ENCODE peak calls at places on chromosome 16, in six cellular contexts. I is activated gamma-delta T cell, H is EL, X is AG04450, V is neural progenitor cell, J is NCI-H345. L is an unnamed sample.
A peak's percentile ranks its signal among the peaks of the same experiment; 100 is the strongest.

GRCh38 chr16:31136287-31136662 is 748 bp upstream of the PRSS8 start:
- DNase-seq in I (no peak), H (no peak), X (no peak), V (no peak), J (no peak), L (no peak)

GRCh38 chr16:11716330-11716729 is 26.3 kb downstream of the TXNDC11 start:
- DNase-seq in I (no peak), H (no peak), X (no peak), V (no peak), J (no peak), L (no peak)

GRCh38 chr16:55640714-55641327 is 15.0 kb upstream of the SLC6A2 start:
- DNase-seq in I (no peak), H (no peak), X (no peak), V (no peak), J (no peak), L (no peak)

GRCh38 chr16:88602091-88602490 is 31.9 kb downstream of the ZC3H18 start:
- DNase-seq in I (no peak), H (no peak), X (no peak), V (no peak), J (no peak), L (no peak)

GRCh38 chr16:2827831-2828520 is 2.1 kb upstream of the ZG16B start:
- DNase-seq in I (no peak), H (no peak), X (no peak), V (peak; percentile 45), J (no peak), L (no peak)

GRCh38 chr16:7343271-7343670 is 10.6 kb downstream of the RBFOX1 start:
- DNase-seq in I (no peak), H (no peak), X (no peak), V (no peak), J (no peak), L (no peak)

GRCh38 chr16:73048292-73049050 is 543 bp upstream of the ZFHX3 start:
- DNase-seq in I (no peak), H (peak; percentile 54), X (no peak), V (peak; percentile 86), J (no peak), L (no peak)

GRCh38 chr16:67528222-67528869 is at the start of gene RIPOR1:
- DNase-seq in I (peak; percentile 38), H (peak; percentile 53), X (no peak), V (peak; percentile 80), J (peak; percentile 19), L (peak; percentile 22)

GRCh38 chr16:55678061-55678935 is 22.5 kb downstream of the SLC6A2 start:
- DNase-seq in I (no peak), H (no peak), X (no peak), V (no peak), J (no peak), L (no peak)

GRCh38 chr16:56603589-56603988 is 4.8 kb upstream of the MT2A start:
- DNase-seq in I (no peak), H (peak; percentile 42), X (no peak), V (peak; percentile 54), J (peak; percentile 40), L (peak; percentile 43)

GRCh38 chr16:12881182-12881581 is 20.2 kb upstream of the SHISA9 start:
- DNase-seq in I (no peak), H (no peak), X (no peak), V (no peak), J (no peak), L (no peak)

GRCh38 chr16:71794943-71795342 is 13.7 kb downstream of the AP1G1 start:
- DNase-seq in I (no peak), H (no peak), X (no peak), V (no peak), J (no peak), L (no peak)

GRCh38 chr16:20300312-20301097 is 26.8 kb downstream of the GP2 start:
- DNase-seq in I (no peak), H (peak; percentile 37), X (no peak), V (peak; percentile 79), J (peak; percentile 67), L (peak; percentile 7)

GRCh38 chr16:70468776-70469525 is 14.6 kb downstream of the FCSK start:
- DNase-seq in I (no peak), H (no peak), X (no peak), V (peak; percentile 36), J (no peak), L (no peak)

GRCh38 chr16:29674188-29674587 is 4.8 kb upstream of the QPRT start:
- DNase-seq in I (no peak), H (no peak), X (no peak), V (no peak), J (no peak), L (no peak)

GRCh38 chr16:54507091-54507490 is 220.5 kb upstream of the IRX3 start:
- DNase-seq in I (no peak), H (no peak), X (no peak), V (no peak), J (peak; percentile 5), L (no peak)

GRCh38 chr16:66539628-66540469 is 10.1 kb downstream of the TK2 start:
- DNase-seq in I (no peak), H (no peak), X (no peak), V (no peak), J (peak; percentile 17), L (no peak)

GRCh38 chr16:29737713-29738112 is 8.1 kb downstream of the C16orf54 start:
- DNase-seq in I (no peak), H (no peak), X (no peak), V (no peak), J (no peak), L (no peak)

GRCh38 chr16:50932348-50932916 is 190.5 kb downstream of the CYLD start:
- DNase-seq in I (no peak), H (no peak), X (no peak), V (no peak), J (no peak), L (no peak)

GRCh38 chr16:12341966-12342365 is 365.4 kb downstream of the SNX29 start:
- DNase-seq in I (no peak), H (peak; percentile 43), X (no peak), V (no peak), J (no peak), L (peak; percentile 18)

GRCh38 chr16:51141541-51141940 is 9.5 kb downstream of the SALL1 start:
- DNase-seq in I (no peak), H (no peak), X (no peak), V (no peak), J (no peak), L (no peak)

GRCh38 chr16:56357291-56357764 is 68.0 kb downstream of the AMFR start:
- DNase-seq in I (no peak), H (peak; percentile 48), X (no peak), V (peak; percentile 29), J (no peak), L (peak; percentile 56)

GRCh38 chr16:2385441-2385840 is 43.8 kb upstream of the CCNF start:
- DNase-seq in I (no peak), H (no peak), X (no peak), V (no peak), J (no peak), L (no peak)

GRCh38 chr16:86167061-86167460 is 268.1 kb downstream of the IRF8 start:
- DNase-seq in I (no peak), H (no peak), X (no peak), V (no peak), J (no peak), L (no peak)

GRCh38 chr16:67445126-67445426 is 14.2 kb downstream of the HSD11B2 start:
- DNase-seq in I (no peak), H (no peak), X (no peak), V (no peak), J (no peak), L (no peak)

GRCh38 chr16:24996731-24997130 is 18.4 kb downstream of the ARHGAP17 start:
- DNase-seq in I (no peak), H (no peak), X (no peak), V (no peak), J (no peak), L (no peak)

GRCh38 chr16:50293994-50294855 is 27.9 kb downstream of the ADCY7 start:
- DNase-seq in I (no peak), H (no peak), X (no peak), V (no peak), J (no peak), L (no peak)

GRCh38 chr16:71460246-71460645 is 1.8 kb downstream of the ZNF23 start:
- DNase-seq in I (no peak), H (peak; percentile 87), X (peak; percentile 52), V (no peak), J (no peak), L (peak; percentile 93)

GRCh38 chr16:88026964-88027938 is 76.0 kb downstream of the BANP start:
- DNase-seq in I (no peak), H (no peak), X (no peak), V (no peak), J (no peak), L (no peak)

GRCh38 chr16:57266531-57267268 is 17.8 kb downstream of the PLLP start:
- DNase-seq in I (no peak), H (no peak), X (no peak), V (no peak), J (no peak), L (no peak)

GRCh38 chr16:49625311-49626035 is 230.4 kb downstream of the ZNF423 start:
- DNase-seq in I (no peak), H (no peak), X (no peak), V (no peak), J (no peak), L (no peak)

GRCh38 chr16:51133691-51134090 is 17.4 kb downstream of the SALL1 start:
- DNase-seq in I (no peak), H (no peak), X (no peak), V (peak; percentile 45), J (no peak), L (no peak)

GRCh38 chr16:81374514-81374913 is 59.8 kb downstream of the GAN start:
- DNase-seq in I (no peak), H (no peak), X (no peak), V (no peak), J (no peak), L (no peak)

GRCh38 chr16:17370233-17371013 is 100.3 kb downstream of the XYLT1 start:
- DNase-seq in I (no peak), H (no peak), X (no peak), V (no peak), J (no peak), L (no peak)

GRCh38 chr16:30697264-30698138 is 1.5 kb upstream of the SRCAP start:
- DNase-seq in I (no peak), H (no peak), X (no peak), V (no peak), J (peak; percentile 99), L (peak; percentile 97)

GRCh38 chr16:75248142-75248535 is 3.3 kb downstream of the BCAR1 start:
- DNase-seq in I (no peak), H (no peak), X (no peak), V (no peak), J (no peak), L (no peak)

GRCh38 chr16:86088816-86089215 is 189.9 kb downstream of the IRF8 start:
- DNase-seq in I (no peak), H (no peak), X (no peak), V (no peak), J (no peak), L (no peak)

L was measured in HCEC 1CT.